ENCODE peak calls at places on chromosome 21, in four cellular contexts. Y is GM12892, A is uterus, Q is HCT116. Z is an unnamed sample.

GRCh38 chr21:26077523-26077922 is 93.0 kb downstream of the APP start:
- DNase-seq in Y (no peak), A (no peak), Q (no peak), Z (no peak)

GRCh38 chr21:35696644-35697043 is 363.7 kb downstream of the SETD4 start:
- DNase-seq in Y (no peak), A (no peak), Q (no peak), Z (no peak)

GRCh38 chr21:25396135-25396711 is 211.1 kb downstream of the MRPL39 start:
- DNase-seq in Y (peak), A (no peak), Q (no peak), Z (no peak)

GRCh38 chr21:41133896-41134522 is 34.0 kb upstream of the BACE2 start:
- DNase-seq in Y (no peak), A (no peak), Q (peak), Z (no peak)

GRCh38 chr21:44551290-44552015 is at the start of gene KRTAP10-2:
- DNase-seq in Y (no peak), A (no peak), Q (no peak), Z (no peak)

GRCh38 chr21:41361786-41362604 is at the start of gene MX2:
- DNase-seq in Y (peak), A (peak), Q (no peak), Z (peak)

GRCh38 chr21:42061195-42061865 is 9.8 kb upstream of the UMODL1 start:
- DNase-seq in Y (peak), A (no peak), Q (no peak), Z (no peak)

GRCh38 chr21:19553930-19554615 is 1150.5 kb upstream of the TMPRSS15 start:
- DNase-seq in Y (no peak), A (no peak), Q (no peak), Z (no peak)

GRCh38 chr21:15749045-15749867 is 19.5 kb downstream of the USP25 start:
- DNase-seq in Y (no peak), A (no peak), Q (no peak), Z (no peak)

GRCh38 chr21:15221799-15222386 is 157.1 kb upstream of the NRIP1 start:
- DNase-seq in Y (no peak), A (no peak), Q (peak), Z (peak)

GRCh38 chr21:43211085-43212071 is 42.6 kb downstream of the CRYAA start:
- DNase-seq in Y (no peak), A (peak), Q (peak), Z (no peak)

GRCh38 chr21:43208561-43209332 is 39.9 kb downstream of the CRYAA start:
- DNase-seq in Y (no peak), A (peak), Q (no peak), Z (no peak)

GRCh38 chr21:43207868-43208267 is 39.1 kb downstream of the CRYAA start:
- DNase-seq in Y (no peak), A (no peak), Q (no peak), Z (no peak)

GRCh38 chr21:43210454-43211084 is 41.8 kb downstream of the CRYAA start:
- DNase-seq in Y (no peak), A (peak), Q (no peak), Z (no peak)

GRCh38 chr21:43209575-43210453 is 41.0 kb downstream of the CRYAA start:
- DNase-seq in Y (no peak), A (peak), Q (no peak), Z (peak)
- TF ChIP-seq POLR2A in Y (no peak), A (no peak), Q (no peak), Z (no peak)

GRCh38 chr21:43362928-43363314 is 64.0 kb downstream of the SIK1 start:
- DNase-seq in Y (no peak), A (no peak), Q (no peak), Z (no peak)

GRCh38 chr21:43362306-43362927 is 64.5 kb downstream of the SIK1 start:
- DNase-seq in Y (peak), A (peak), Q (no peak), Z (no peak)

GRCh38 chr21:43360441-43361126 is 66.3 kb downstream of the SIK1 start:
- DNase-seq in Y (no peak), A (no peak), Q (no peak), Z (no peak)

GRCh38 chr21:43361127-43361492 is 65.8 kb downstream of the SIK1 start:
- DNase-seq in Y (no peak), A (no peak), Q (no peak), Z (no peak)

DNA sequence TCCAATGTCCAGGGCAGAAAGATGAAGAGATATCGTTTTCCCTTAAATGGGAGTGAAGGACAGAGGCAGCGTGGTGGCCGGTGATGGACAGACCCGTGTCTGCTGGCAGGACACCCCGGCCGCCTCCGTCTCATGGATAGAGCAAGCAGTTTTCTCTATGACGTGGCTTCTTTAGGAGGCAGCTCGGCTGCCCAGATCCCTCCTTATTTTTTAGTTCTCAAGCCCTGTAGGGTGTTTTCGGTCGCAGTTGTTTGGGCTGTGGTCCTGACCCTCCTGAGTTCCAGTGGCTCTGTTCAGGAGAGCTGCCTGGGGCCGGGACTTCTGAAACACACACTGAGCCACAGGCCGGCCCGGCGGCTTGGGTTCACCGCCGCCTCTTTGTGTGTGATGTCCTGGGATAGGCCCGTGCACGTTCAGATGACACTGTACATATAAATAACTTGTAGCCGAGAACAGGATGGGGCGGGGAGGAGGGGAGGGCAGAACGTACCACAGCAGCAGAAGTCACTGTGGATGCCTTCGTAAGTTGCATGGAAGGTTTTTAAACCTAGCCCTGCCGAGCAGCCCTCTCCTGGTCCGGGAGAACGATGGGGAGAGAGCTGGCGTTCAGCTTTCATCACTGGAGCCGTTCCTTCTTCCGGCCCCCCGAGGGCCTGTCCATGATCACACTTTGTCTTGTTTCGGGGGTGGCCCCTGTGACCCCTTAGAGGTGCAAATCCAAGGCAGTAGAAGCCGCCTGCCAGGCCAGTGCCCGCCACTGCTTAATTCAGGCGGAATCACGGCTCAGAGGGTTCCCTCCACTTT is 65.2 kb downstream of the SIK1 start:
- DNase-seq in Y (no peak), A (no peak), Q (no peak), Z (no peak)
- TF ChIP-seq POLR2A in Y (peak), A (no peak), Q (no peak), Z (no peak)

GRCh38 chr21:29194342-29194741 is 63.9 kb downstream of the MAP3K7CL start:
- DNase-seq in Y (no peak), A (no peak), Q (no peak), Z (no peak)
- TF ChIP-seq POLR2A in Y (no peak), A (no peak), Q (no peak), Z (no peak)

GRCh38 chr21:37269481-37269880 is 2.3 kb upstream of the VPS26C start:
- DNase-seq in Y (no peak), A (no peak), Q (no peak), Z (no peak)

GRCh38 chr21:37264808-37265207 is 2.3 kb downstream of the VPS26C start:
- DNase-seq in Y (no peak), A (no peak), Q (no peak), Z (no peak)

GRCh38 chr21:37266515-37267221 is 466 bp downstream of the VPS26C start:
- DNase-seq in Y (no peak), A (no peak), Q (no peak), Z (no peak)

GRCh38 chr21:37268186-37268503 is 1.0 kb upstream of the VPS26C start:
- DNase-seq in Y (no peak), A (no peak), Q (no peak), Z (no peak)

GRCh38 chr21:37267269-37268185 is at the start of gene VPS26C:
- DNase-seq in Y (peak), A (peak), Q (peak), Z (peak)
- TF ChIP-seq POLR2A in Y (peak), A (peak), Q (no peak), Z (peak)

Z was measured in H54.